ENCODE peak calls at places on chromosomes 3 and 15, in four cellular contexts. One of them, this sample, is unnamed.
A peak's percentile ranks its signal among the peaks of the same experiment; 100 is the strongest.

GRCh38 chr3:8780279-8780678 is 10.9 kb upstream of the OXTR start:
- DNase-seq in body of pancreas: no peak
- DNase-seq in left ventricle myocardium inferior: no peak
- DNase-seq in psoas muscle: no peak
- DNase-seq in this sample: no peak

GRCh38 chr3:56296361-56296760 is 171.9 kb downstream of the ERC2 start:
- DNase-seq in body of pancreas: no peak
- DNase-seq in left ventricle myocardium inferior: no peak
- DNase-seq in psoas muscle: no peak
- DNase-seq in this sample: no peak

GRCh38 chr3:153350420-153350819 is 188.4 kb downstream of the RAP2B start:
- DNase-seq in body of pancreas: no peak
- DNase-seq in left ventricle myocardium inferior: no peak
- DNase-seq in psoas muscle: no peak
- DNase-seq in this sample: peak; percentile 63

GRCh38 chr3:99330924-99331532 is 307.4 kb upstream of the COL8A1 start:
- DNase-seq in body of pancreas: no peak
- DNase-seq in left ventricle myocardium inferior: no peak
- DNase-seq in psoas muscle: no peak
- DNase-seq in this sample: no peak

GRCh38 chr15:82709081-82709420 is 624 bp downstream of the AP3B2 start:
- DNase-seq in body of pancreas: no peak
- DNase-seq in left ventricle myocardium inferior: no peak
- DNase-seq in psoas muscle: no peak
- DNase-seq in this sample: no peak

GRCh38 chr3:141225939-141226338 is 5.7 kb upstream of the PXYLP1 start:
- DNase-seq in body of pancreas: no peak
- DNase-seq in left ventricle myocardium inferior: no peak
- DNase-seq in psoas muscle: no peak
- DNase-seq in this sample: no peak

GRCh38 chr3:191087391-191087790 is 111.7 kb upstream of the OSTN start:
- DNase-seq in body of pancreas: no peak
- DNase-seq in left ventricle myocardium inferior: no peak
- DNase-seq in psoas muscle: no peak
- DNase-seq in this sample: no peak

GRCh38 chr3:157129782-157130137 is 30.2 kb downstream of the CCNL1 start:
- DNase-seq in body of pancreas: peak; percentile 20
- DNase-seq in left ventricle myocardium inferior: no peak
- DNase-seq in psoas muscle: no peak
- DNase-seq in this sample: no peak

GRCh38 chr3:133547432-133548041 is 25.9 kb upstream of the CDV3 start:
- DNase-seq in body of pancreas: peak; percentile 91
- DNase-seq in left ventricle myocardium inferior: peak; percentile 16
- DNase-seq in psoas muscle: no peak
- DNase-seq in this sample: no peak

GRCh38 chr3:49867871-49868321 is 1.8 kb downstream of the CAMKV start:
- DNase-seq in body of pancreas: no peak
- DNase-seq in left ventricle myocardium inferior: no peak
- DNase-seq in psoas muscle: no peak
- DNase-seq in this sample: no peak

GRCh38 chr15:36491912-36492311 is 87.5 kb upstream of the CDIN1 start:
- DNase-seq in body of pancreas: peak; percentile 18
- DNase-seq in left ventricle myocardium inferior: no peak
- DNase-seq in psoas muscle: no peak
- DNase-seq in this sample: no peak

GRCh38 chr3:155241559-155241958 is 51.9 kb downstream of the STRIT1 start:
- DNase-seq in body of pancreas: no peak
- DNase-seq in left ventricle myocardium inferior: no peak
- DNase-seq in psoas muscle: no peak
- DNase-seq in this sample: no peak

GRCh38 chr3:194941956-194942483 is 256.3 kb downstream of the FAM43A start:
- DNase-seq in body of pancreas: no peak
- DNase-seq in left ventricle myocardium inferior: no peak
- DNase-seq in psoas muscle: no peak
- DNase-seq in this sample: no peak

GRCh38 chr15:64476550-64476949 is 16.2 kb downstream of the ZNF609 start:
- DNase-seq in body of pancreas: no peak
- DNase-seq in left ventricle myocardium inferior: no peak
- DNase-seq in psoas muscle: no peak
- DNase-seq in this sample: no peak

GRCh38 chr15:99954361-99955180 is 221.3 kb upstream of the LYSMD4 start:
- DNase-seq in body of pancreas: peak; percentile 23
- DNase-seq in left ventricle myocardium inferior: no peak
- DNase-seq in psoas muscle: no peak
- DNase-seq in this sample: no peak

GRCh38 chr3:127172211-127172610 is 20.7 kb upstream of the PRR23E start:
- DNase-seq in body of pancreas: no peak
- DNase-seq in left ventricle myocardium inferior: no peak
- DNase-seq in psoas muscle: no peak
- DNase-seq in this sample: no peak

GRCh38 chr15:46127361-46127874 is 492.6 kb downstream of the SQOR start:
- DNase-seq in body of pancreas: no peak
- DNase-seq in left ventricle myocardium inferior: no peak
- DNase-seq in psoas muscle: no peak
- DNase-seq in this sample: peak; percentile 70

GRCh38 chr3:49283997-49284396 is 7.0 kb upstream of the C3orf62 start:
- DNase-seq in body of pancreas: no peak
- DNase-seq in left ventricle myocardium inferior: no peak
- DNase-seq in psoas muscle: no peak
- DNase-seq in this sample: no peak

GRCh38 chr15:92619380-92620101 is 36.0 kb downstream of the FAM174B start:
- DNase-seq in body of pancreas: no peak
- DNase-seq in left ventricle myocardium inferior: no peak
- DNase-seq in psoas muscle: no peak
- DNase-seq in this sample: peak; percentile 37

GRCh38 chr3:121852256-121852655 is 17.2 kb downstream of the EAF2 start:
- DNase-seq in body of pancreas: no peak
- DNase-seq in left ventricle myocardium inferior: no peak
- DNase-seq in psoas muscle: no peak
- DNase-seq in this sample: no peak

GRCh38 chr3:107065094-107065861 is 312.0 kb upstream of the CCDC54 start:
- DNase-seq in body of pancreas: no peak
- DNase-seq in left ventricle myocardium inferior: no peak
- DNase-seq in psoas muscle: no peak
- DNase-seq in this sample: no peak

GRCh38 chr3:61645148-61645547 is 83.8 kb downstream of the PTPRG start:
- DNase-seq in body of pancreas: peak; percentile 14
- DNase-seq in left ventricle myocardium inferior: no peak
- DNase-seq in psoas muscle: no peak
- DNase-seq in this sample: no peak

GRCh38 chr3:188151438-188151837 is 2.5 kb upstream of the LPP start:
- DNase-seq in body of pancreas: no peak
- DNase-seq in left ventricle myocardium inferior: no peak
- DNase-seq in psoas muscle: no peak
- DNase-seq in this sample: peak; percentile 20

GRCh38 chr3:98540346-98540745 is 8.6 kb downstream of the GPR15 start:
- DNase-seq in body of pancreas: no peak
- DNase-seq in left ventricle myocardium inferior: no peak
- DNase-seq in psoas muscle: no peak
- DNase-seq in this sample: no peak

GRCh38 chr3:133282239-133282638 is 117.6 kb upstream of the BFSP2 start:
- DNase-seq in body of pancreas: no peak
- DNase-seq in left ventricle myocardium inferior: no peak
- DNase-seq in psoas muscle: no peak
- DNase-seq in this sample: peak; percentile 56

GRCh38 chr3:149463921-149464320 is 10.6 kb upstream of the TM4SF4 start:
- DNase-seq in body of pancreas: no peak
- DNase-seq in left ventricle myocardium inferior: no peak
- DNase-seq in psoas muscle: no peak
- DNase-seq in this sample: no peak

DNA sequence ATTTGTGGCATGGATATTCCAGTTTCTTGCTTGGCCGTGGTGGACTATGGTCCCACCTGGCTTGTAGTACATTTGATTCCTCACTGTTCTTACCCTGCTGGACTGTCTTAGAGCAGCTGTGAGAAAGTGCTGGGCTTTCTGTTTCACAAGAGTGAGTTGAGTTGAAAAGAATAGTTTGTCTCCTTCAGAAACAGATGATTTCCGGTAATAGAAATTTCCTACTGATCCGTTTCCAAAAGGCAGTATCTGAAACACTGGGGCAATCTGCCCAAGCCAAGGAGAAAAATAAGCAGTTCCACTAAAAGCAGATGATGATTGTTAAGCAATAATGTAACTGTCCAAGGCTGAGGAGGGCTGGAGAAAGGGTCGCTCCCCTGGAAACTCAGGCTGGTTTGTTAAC is 96.0 kb downstream of the SUCLG2 start:
- DNase-seq in body of pancreas: no peak
- DNase-seq in left ventricle myocardium inferior: no peak
- DNase-seq in psoas muscle: no peak
- DNase-seq in this sample: peak; percentile 16
- TF ChIP-seq CTCF in body of pancreas: no peak
- TF ChIP-seq CTCF in left ventricle myocardium inferior: no peak
- TF ChIP-seq CTCF in psoas muscle: no peak
- TF ChIP-seq CTCF in this sample: no peak

GRCh38 chr15:89419370-89419984 is 76.9 kb downstream of the RHCG start:
- DNase-seq in body of pancreas: peak; percentile 52
- DNase-seq in left ventricle myocardium inferior: peak; percentile 40
- DNase-seq in psoas muscle: peak; percentile 61
- DNase-seq in this sample: no peak
- H3K27me3 ChIP-seq in body of pancreas: no peaks in the 10 kb centered on the region
- H3K27me3 ChIP-seq in left ventricle myocardium inferior: peaks cover 100% of the 10 kb centered on the region
- H3K27me3 ChIP-seq in psoas muscle: peaks cover 23% of the 10 kb centered on the region
- H3K27me3 ChIP-seq in this sample: peaks cover 47% of the 10 kb centered on the region

DNA sequence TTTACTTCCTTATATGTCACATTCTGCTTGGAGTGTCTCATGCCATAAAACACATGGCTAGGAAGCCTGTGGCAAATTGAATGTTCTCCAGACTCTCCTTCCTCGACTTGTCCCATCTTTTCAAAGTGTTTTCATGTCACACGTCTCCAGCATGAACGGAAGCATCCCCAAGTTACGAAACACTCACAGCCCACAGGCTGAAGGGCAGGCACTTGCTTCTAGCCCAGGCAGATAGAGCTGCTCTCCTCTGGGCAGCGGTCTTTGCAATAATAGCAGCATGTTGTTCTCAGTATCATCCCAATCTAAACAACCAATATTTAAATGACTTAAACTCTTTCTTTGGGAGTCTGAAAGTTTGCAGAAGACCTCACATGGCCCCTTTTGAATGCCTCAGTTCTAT is 85.3 kb upstream of the ADAMTS9 start:
- DNase-seq in body of pancreas: no peak
- DNase-seq in left ventricle myocardium inferior: no peak
- DNase-seq in psoas muscle: no peak
- DNase-seq in this sample: no peak
- TF ChIP-seq CTCF in body of pancreas: no peak
- TF ChIP-seq CTCF in left ventricle myocardium inferior: no peak
- TF ChIP-seq CTCF in psoas muscle: no peak
- TF ChIP-seq CTCF in this sample: no peak

DNA sequence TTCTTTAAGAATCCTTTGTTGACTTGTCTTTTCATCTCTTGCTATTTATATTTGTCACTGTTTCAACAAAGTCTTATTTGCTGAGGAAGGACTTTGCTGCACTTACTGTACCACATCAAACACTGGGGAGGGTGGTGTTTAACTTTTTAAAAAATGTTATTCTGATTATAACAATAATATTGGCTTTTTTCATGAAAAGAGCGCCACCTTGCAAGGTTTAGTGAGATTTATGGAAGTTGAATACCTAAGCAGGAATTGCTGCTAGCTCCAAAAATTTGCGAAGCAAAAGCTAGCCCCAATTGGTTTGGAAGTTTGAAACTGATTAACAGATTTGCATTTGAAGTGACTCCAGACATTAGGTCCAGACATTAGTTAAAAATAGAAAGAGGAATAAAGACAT is 6.7 kb downstream of the ZIC1 start:
- DNase-seq in body of pancreas: no peak
- DNase-seq in left ventricle myocardium inferior: no peak
- DNase-seq in psoas muscle: no peak
- DNase-seq in this sample: no peak
- H3K27me3 ChIP-seq in body of pancreas: peaks cover 9% of the 10 kb centered on the region
- H3K27me3 ChIP-seq in left ventricle myocardium inferior: peaks cover 100% of the 10 kb centered on the region
- H3K27me3 ChIP-seq in psoas muscle: peaks cover 11% of the 10 kb centered on the region
- H3K27me3 ChIP-seq in this sample: peaks cover 90% of the 10 kb centered on the region

DNA sequence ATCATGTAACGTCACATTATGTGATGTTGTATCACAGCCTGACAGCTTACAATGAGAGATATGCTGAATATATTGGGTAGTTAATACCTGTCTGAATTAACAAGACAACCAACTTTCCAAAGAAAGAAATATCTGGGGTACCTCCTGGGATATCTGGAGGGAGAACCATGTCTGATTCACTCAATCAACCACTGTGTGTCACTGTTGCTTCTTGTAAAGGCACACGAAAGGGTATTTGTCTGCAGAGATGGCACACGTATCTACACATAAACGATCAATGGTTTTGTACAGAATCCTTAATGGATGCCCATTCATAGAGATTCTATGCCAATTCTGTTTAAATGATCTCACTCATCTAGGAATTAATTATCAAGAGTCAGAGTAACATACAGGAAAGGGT is 252.1 kb upstream of the TMCO5A start:
- DNase-seq in body of pancreas: no peak
- DNase-seq in left ventricle myocardium inferior: no peak
- DNase-seq in psoas muscle: no peak
- DNase-seq in this sample: no peak
- TF ChIP-seq CTCF in body of pancreas: peak; percentile 36
- TF ChIP-seq CTCF in left ventricle myocardium inferior: no peak
- TF ChIP-seq CTCF in psoas muscle: no peak
- TF ChIP-seq CTCF in this sample: peak; percentile 38

GRCh38 chr15:60842694-60843093 is 363.8 kb upstream of the ICE2 start:
- DNase-seq in body of pancreas: no peak
- DNase-seq in left ventricle myocardium inferior: no peak
- DNase-seq in psoas muscle: no peak
- DNase-seq in this sample: no peak

GRCh38 chr15:60840306-60840702 is 361.4 kb upstream of the ICE2 start:
- DNase-seq in body of pancreas: no peak
- DNase-seq in left ventricle myocardium inferior: no peak
- DNase-seq in psoas muscle: no peak
- DNase-seq in this sample: no peak

GRCh38 chr15:60838206-60838605 is 359.3 kb upstream of the ICE2 start:
- DNase-seq in body of pancreas: no peak
- DNase-seq in left ventricle myocardium inferior: no peak
- DNase-seq in psoas muscle: no peak
- DNase-seq in this sample: no peak

GRCh38 chr15:60843482-60843881 is 364.5 kb upstream of the ICE2 start:
- DNase-seq in body of pancreas: no peak
- DNase-seq in left ventricle myocardium inferior: no peak
- DNase-seq in psoas muscle: no peak
- DNase-seq in this sample: no peak

DNA sequence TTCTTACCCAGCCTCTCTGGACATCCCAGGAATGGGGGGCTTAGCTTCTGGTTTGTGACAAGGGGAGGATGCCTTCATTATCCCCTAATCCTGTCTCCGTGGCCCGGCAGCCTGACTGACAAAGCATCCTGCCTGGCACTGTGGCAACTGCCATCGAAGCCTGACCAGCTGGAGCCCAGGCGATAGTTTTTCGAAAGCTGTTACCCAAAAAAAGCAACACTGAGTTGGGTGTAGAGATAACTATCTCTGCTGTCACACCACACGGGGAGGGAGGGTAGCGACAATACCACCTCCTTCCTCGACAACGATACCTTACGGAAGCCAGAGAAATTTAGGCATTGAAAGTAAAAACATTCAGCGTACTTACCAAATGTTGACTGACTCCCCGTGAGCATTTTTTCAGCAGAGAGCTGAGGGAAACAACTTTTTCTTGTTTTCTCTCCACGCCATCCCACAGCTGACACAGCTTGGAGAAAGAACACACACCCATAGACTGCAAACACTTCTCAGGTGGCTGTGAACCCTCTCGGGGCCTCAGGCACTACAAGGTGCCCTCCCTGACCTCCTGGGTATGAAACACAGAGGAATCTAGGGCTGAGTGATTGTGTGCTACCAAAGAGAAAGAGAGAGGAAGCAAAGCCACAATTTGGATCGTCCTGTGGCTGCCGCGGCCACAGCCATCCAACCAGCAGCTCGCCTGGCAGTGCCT is 361.9 kb upstream of the ICE2 start:
- DNase-seq in body of pancreas: no peak
- DNase-seq in left ventricle myocardium inferior: no peak
- DNase-seq in psoas muscle: no peak
- DNase-seq in this sample: no peak
- H3K27me3 ChIP-seq in body of pancreas: no peaks in the 10 kb centered on the region
- H3K27me3 ChIP-seq in left ventricle myocardium inferior: no peaks in the 10 kb centered on the region
- H3K27me3 ChIP-seq in psoas muscle: no peaks in the 10 kb centered on the region
- H3K27me3 ChIP-seq in this sample: peaks cover 6% of the 10 kb centered on the region